ENCODE peak calls at places on chromosome 1, in seven cellular contexts. R is GM13976, U is cardiac fibroblast, M is PC-3, L is neural crest cell, G is cardiac muscle cell, E is psoas muscle. S is an unnamed sample.

GRCh38 chr1:185601189-185601588 is 133.0 kb upstream of the HMCN1 start:
- DNase-seq in R (no peak), U (no peak), M (no peak), L (no peak), G (no peak), E (no peak), S (no peak)

GRCh38 chr1:222002503-222002902 is 260.6 kb upstream of the DUSP10 start:
- DNase-seq in R (no peak), U (no peak), M (no peak), L (no peak), G (no peak), E (no peak), S (no peak)

GRCh38 chr1:52670599-52670998 is 27.5 kb downstream of the COA7 start:
- DNase-seq in R (no peak), U (no peak), M (no peak), L (no peak), G (no peak), E (no peak), S (no peak)

GRCh38 chr1:60970081-60970509 is 112.3 kb upstream of the NFIA start:
- DNase-seq in R (no peak), U (peak), M (peak), L (no peak), G (peak), E (no peak), S (no peak)

GRCh38 chr1:11590395-11590794 is 63.8 kb downstream of the FBXO2 start:
- DNase-seq in R (no peak), U (no peak), M (no peak), L (no peak), G (no peak), E (no peak), S (no peak)

GRCh38 chr1:109040627-109041613 is 982 bp downstream of the WDR47 start:
- DNase-seq in R (peak), U (peak), M (peak), L (peak), G (peak), E (peak), S (no peak)

GRCh38 chr1:21261551-21262281 is 28.5 kb downstream of the ECE1 start:
- DNase-seq in R (no peak), U (peak), M (peak), L (peak), G (peak), E (peak), S (no peak)

GRCh38 chr1:231653611-231654010 is 27.0 kb downstream of the DISC1 start:
- DNase-seq in R (no peak), U (no peak), M (no peak), L (no peak), G (no peak), E (no peak), S (no peak)

GRCh38 chr1:243850013-243850367 is at the start of gene AKT3:
- DNase-seq in R (no peak), U (peak), M (no peak), L (no peak), G (peak), E (no peak), S (no peak)

GRCh38 chr1:228376262-228376628 is 30.4 kb downstream of the TRIM11 start:
- DNase-seq in R (no peak), U (peak), M (no peak), L (no peak), G (no peak), E (no peak), S (no peak)

GRCh38 chr1:248821101-248821500 is 4.6 kb downstream of the SH3BP5L start:
- DNase-seq in R (no peak), U (peak), M (peak), L (no peak), G (no peak), E (no peak), S (peak)

GRCh38 chr1:40650075-40650474 is 15.4 kb downstream of the RIMS3 start:
- DNase-seq in R (peak), U (no peak), M (no peak), L (no peak), G (peak), E (no peak), S (no peak)
- TF ChIP-seq CTCF in R (peak), U (peak), M (peak), L (peak), G (peak), E (peak), S (peak)

GRCh38 chr1:23553206-23553895 is 6.0 kb downstream of the ID3 start:
- DNase-seq in R (no peak), U (no peak), M (no peak), L (no peak), G (no peak), E (no peak), S (no peak)

GRCh38 chr1:23555225-23555801 is 4.0 kb downstream of the ID3 start:
- DNase-seq in R (no peak), U (peak), M (no peak), L (no peak), G (peak), E (no peak), S (no peak)

GRCh38 chr1:23553896-23554480 is 5.3 kb downstream of the ID3 start:
- DNase-seq in R (no peak), U (no peak), M (no peak), L (no peak), G (no peak), E (no peak), S (no peak)

GRCh38 chr1:23555949-23556640 is 3.2 kb downstream of the ID3 start:
- DNase-seq in R (no peak), U (peak), M (peak), L (no peak), G (peak), E (peak), S (no peak)

DNA sequence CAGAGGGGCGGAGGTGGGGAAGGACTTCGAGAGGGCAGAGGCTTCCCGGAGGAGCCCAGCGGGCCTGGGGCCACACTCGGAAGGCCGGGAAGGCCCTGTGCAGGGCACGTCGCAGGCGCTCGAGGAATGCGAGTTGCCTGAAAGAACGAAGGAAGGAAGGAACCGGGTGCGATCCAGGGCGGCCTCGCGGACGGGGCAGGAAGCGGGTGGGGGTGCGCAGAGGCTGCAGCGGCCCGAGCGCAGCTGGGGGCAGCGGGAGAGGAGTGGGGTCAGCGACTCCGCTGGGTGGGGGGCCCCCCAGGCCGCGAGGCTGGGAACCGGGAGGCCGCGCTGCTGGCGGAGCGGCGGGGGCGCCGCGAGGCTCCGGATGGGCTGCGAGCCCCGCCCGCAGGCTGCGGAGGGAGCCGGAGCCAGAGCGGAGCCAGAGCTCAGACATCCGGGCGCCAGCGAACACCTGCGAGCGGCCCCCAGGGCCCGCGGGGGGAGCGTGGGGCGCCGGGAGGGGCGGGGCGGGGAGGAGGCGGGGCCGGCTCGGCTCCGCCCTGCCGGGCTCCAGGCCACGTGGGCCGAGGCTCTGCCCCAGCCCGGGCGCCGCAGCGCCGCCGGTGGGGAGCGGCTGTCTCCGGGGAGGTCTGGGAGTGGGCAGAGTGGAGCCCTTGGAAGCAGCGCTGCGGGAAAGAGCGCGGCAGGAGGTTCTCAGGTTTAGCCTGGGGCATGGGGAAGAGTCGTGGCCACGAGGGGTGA is 4.6 kb downstream of the ID3 start:
- DNase-seq in R (peak), U (peak), M (peak), L (peak), G (peak), E (peak), S (peak)
- TF ChIP-seq CTCF in R (peak), U (peak), M (peak), L (peak), G (no peak), E (peak), S (peak)

GRCh38 chr1:114956570-114956969 is 73.1 kb upstream of the TSHB start:
- DNase-seq in R (no peak), U (peak), M (peak), L (no peak), G (peak), E (no peak), S (no peak)
- TF ChIP-seq CTCF in R (peak), U (peak), M (peak), L (peak), G (peak), E (peak), S (peak)

GRCh38 chr1:110321846-110322245 is 17.3 kb upstream of the RBM15 start:
- DNase-seq in R (no peak), U (no peak), M (no peak), L (no peak), G (no peak), E (no peak), S (no peak)

GRCh38 chr1:110328274-110328673 is 10.9 kb upstream of the RBM15 start:
- DNase-seq in R (no peak), U (peak), M (peak), L (no peak), G (no peak), E (no peak), S (no peak)

GRCh38 chr1:110328700-110329099 is 10.5 kb upstream of the RBM15 start:
- DNase-seq in R (no peak), U (no peak), M (no peak), L (no peak), G (no peak), E (no peak), S (no peak)

GRCh38 chr1:110324667-110325066 is 14.5 kb upstream of the RBM15 start:
- DNase-seq in R (no peak), U (no peak), M (no peak), L (no peak), G (no peak), E (no peak), S (no peak)

DNA sequence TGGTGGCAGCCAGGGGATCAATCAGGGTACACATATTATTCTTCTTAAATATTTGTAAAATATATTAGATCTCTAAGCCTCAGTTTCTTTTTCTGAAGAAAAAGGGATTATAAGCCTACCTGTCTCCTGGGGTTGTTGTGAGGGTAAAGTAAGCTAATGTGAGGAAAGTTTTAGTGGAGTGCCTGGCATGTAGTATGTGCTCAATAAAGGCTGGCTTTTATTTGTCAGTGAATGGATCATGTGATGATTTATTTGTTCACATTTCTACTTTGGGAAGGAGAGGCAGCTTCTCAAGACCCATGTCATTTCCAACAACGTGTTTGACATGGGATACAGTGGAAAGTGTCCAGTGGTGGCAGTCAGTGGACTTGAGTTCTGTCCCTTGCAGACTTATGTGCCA is 12.4 kb upstream of the RBM15 start:
- DNase-seq in R (no peak), U (no peak), M (no peak), L (no peak), G (no peak), E (no peak), S (no peak)
- TF ChIP-seq CTCF in R (no peak), U (no peak), M (no peak), L (no peak), G (no peak), E (no peak), S (no peak)

S was measured in type B pancreatic cell.